ENCODE peak calls at places on chromosomes 12 and 14, in six cellular contexts. One of them, this sample, is unnamed.

GRCh38 chr12:26580619-26581018 is 252.4 kb downstream of the ITPR2 start:
- DNase-seq in AG09309: no peak
- DNase-seq in upper lobe of left lung: no peak
- DNase-seq in gastrocnemius medialis: no peak
- DNase-seq in AG10803: peak
- DNase-seq in psoas muscle: no peak
- DNase-seq in this sample: no peak

GRCh38 chr12:52208424-52209165 is 16.8 kb upstream of the KRT80 start:
- DNase-seq in AG09309: no peak
- DNase-seq in upper lobe of left lung: no peak
- DNase-seq in gastrocnemius medialis: no peak
- DNase-seq in AG10803: no peak
- DNase-seq in psoas muscle: no peak
- DNase-seq in this sample: no peak

GRCh38 chr12:88310069-88310468 is 168.0 kb downstream of the TMTC3 start:
- DNase-seq in AG09309: peak
- DNase-seq in upper lobe of left lung: no peak
- DNase-seq in gastrocnemius medialis: no peak
- DNase-seq in AG10803: peak
- DNase-seq in psoas muscle: no peak
- DNase-seq in this sample: no peak

GRCh38 chr12:95790912-95791849 is 617 bp upstream of the NTN4 start:
- DNase-seq in AG09309: no peak
- DNase-seq in upper lobe of left lung: peak
- DNase-seq in gastrocnemius medialis: no peak
- DNase-seq in AG10803: no peak
- DNase-seq in psoas muscle: peak
- DNase-seq in this sample: peak

GRCh38 chr14:90677484-90678045 is 138.7 kb downstream of the TTC7B start:
- DNase-seq in AG09309: no peak
- DNase-seq in upper lobe of left lung: no peak
- DNase-seq in gastrocnemius medialis: no peak
- DNase-seq in AG10803: peak
- DNase-seq in psoas muscle: no peak
- DNase-seq in this sample: no peak

GRCh38 chr14:21913759-21914158 is 240.1 kb upstream of the OR4E1 start:
- DNase-seq in AG09309: no peak
- DNase-seq in upper lobe of left lung: no peak
- DNase-seq in gastrocnemius medialis: no peak
- DNase-seq in AG10803: peak
- DNase-seq in psoas muscle: peak
- DNase-seq in this sample: no peak

GRCh38 chr14:60637490-60638452 is 11.5 kb downstream of the SIX1 start:
- DNase-seq in AG09309: no peak
- DNase-seq in upper lobe of left lung: peak
- DNase-seq in gastrocnemius medialis: no peak
- DNase-seq in AG10803: peak
- DNase-seq in psoas muscle: peak
- DNase-seq in this sample: no peak

GRCh38 chr12:131123817-131124216 is 170.1 kb downstream of the ADGRD1 start:
- DNase-seq in AG09309: no peak
- DNase-seq in upper lobe of left lung: no peak
- DNase-seq in gastrocnemius medialis: no peak
- DNase-seq in AG10803: no peak
- DNase-seq in psoas muscle: no peak
- DNase-seq in this sample: no peak

GRCh38 chr12:123519151-123520001 is 14.1 kb downstream of the RILPL1 start:
- DNase-seq in AG09309: peak
- DNase-seq in upper lobe of left lung: no peak
- DNase-seq in gastrocnemius medialis: peak
- DNase-seq in AG10803: peak
- DNase-seq in psoas muscle: peak
- DNase-seq in this sample: no peak

GRCh38 chr14:74571901-74572828 is 39.9 kb downstream of the LTBP2 start:
- DNase-seq in AG09309: peak
- DNase-seq in upper lobe of left lung: no peak
- DNase-seq in gastrocnemius medialis: no peak
- DNase-seq in AG10803: peak
- DNase-seq in psoas muscle: peak
- DNase-seq in this sample: no peak

GRCh38 chr12:34301251-34302130 is 279.2 kb downstream of the ALG10 start:
- DNase-seq in AG09309: no peak
- DNase-seq in upper lobe of left lung: peak
- DNase-seq in gastrocnemius medialis: no peak
- DNase-seq in AG10803: no peak
- DNase-seq in psoas muscle: no peak
- DNase-seq in this sample: no peak

GRCh38 chr14:103260629-103261124 is 73.4 kb upstream of the EIF5 start:
- DNase-seq in AG09309: no peak
- DNase-seq in upper lobe of left lung: no peak
- DNase-seq in gastrocnemius medialis: no peak
- DNase-seq in AG10803: peak
- DNase-seq in psoas muscle: peak
- DNase-seq in this sample: peak

GRCh38 chr12:29428630-29429029 is 47.7 kb upstream of the ERGIC2 start:
- DNase-seq in AG09309: peak
- DNase-seq in upper lobe of left lung: no peak
- DNase-seq in gastrocnemius medialis: no peak
- DNase-seq in AG10803: peak
- DNase-seq in psoas muscle: no peak
- DNase-seq in this sample: no peak

GRCh38 chr12:105257321-105257728 is 21.4 kb upstream of the APPL2 start:
- DNase-seq in AG09309: peak
- DNase-seq in upper lobe of left lung: no peak
- DNase-seq in gastrocnemius medialis: no peak
- DNase-seq in AG10803: peak
- DNase-seq in psoas muscle: no peak
- DNase-seq in this sample: no peak

GRCh38 chr12:101713059-101713682 is 15.7 kb downstream of the CHPT1 start:
- DNase-seq in AG09309: no peak
- DNase-seq in upper lobe of left lung: no peak
- DNase-seq in gastrocnemius medialis: peak
- DNase-seq in AG10803: no peak
- DNase-seq in psoas muscle: no peak
- DNase-seq in this sample: peak

GRCh38 chr12:121273364-121273896 is 23.1 kb downstream of the CAMKK2 start:
- DNase-seq in AG09309: no peak
- DNase-seq in upper lobe of left lung: peak
- DNase-seq in gastrocnemius medialis: no peak
- DNase-seq in AG10803: no peak
- DNase-seq in psoas muscle: no peak
- DNase-seq in this sample: no peak

GRCh38 chr14:49549881-49550280 is 36.3 kb downstream of the RPS29 start:
- DNase-seq in AG09309: no peak
- DNase-seq in upper lobe of left lung: no peak
- DNase-seq in gastrocnemius medialis: no peak
- DNase-seq in AG10803: peak
- DNase-seq in psoas muscle: no peak
- DNase-seq in this sample: no peak

GRCh38 chr12:19179986-19180385 is 50.5 kb downstream of the PLEKHA5 start:
- DNase-seq in AG09309: no peak
- DNase-seq in upper lobe of left lung: no peak
- DNase-seq in gastrocnemius medialis: no peak
- DNase-seq in AG10803: no peak
- DNase-seq in psoas muscle: no peak
- DNase-seq in this sample: no peak

GRCh38 chr12:88644946-88645702 is 64.9 kb upstream of the KITLG start:
- DNase-seq in AG09309: no peak
- DNase-seq in upper lobe of left lung: no peak
- DNase-seq in gastrocnemius medialis: no peak
- DNase-seq in AG10803: no peak
- DNase-seq in psoas muscle: no peak
- DNase-seq in this sample: no peak

GRCh38 chr12:112018571-112019237 is 5.5 kb downstream of the ERP29 start:
- DNase-seq in AG09309: peak
- DNase-seq in upper lobe of left lung: no peak
- DNase-seq in gastrocnemius medialis: no peak
- DNase-seq in AG10803: peak
- DNase-seq in psoas muscle: no peak
- DNase-seq in this sample: no peak

GRCh38 chr12:28190321-28191017 is at the start of gene CCDC91:
- DNase-seq in AG09309: peak
- DNase-seq in upper lobe of left lung: peak
- DNase-seq in gastrocnemius medialis: peak
- DNase-seq in AG10803: peak
- DNase-seq in psoas muscle: peak
- DNase-seq in this sample: peak

GRCh38 chr12:70150230-70150629 is 93.0 kb upstream of the CNOT2 start:
- DNase-seq in AG09309: no peak
- DNase-seq in upper lobe of left lung: no peak
- DNase-seq in gastrocnemius medialis: no peak
- DNase-seq in AG10803: no peak
- DNase-seq in psoas muscle: no peak
- DNase-seq in this sample: no peak

GRCh38 chr14:59333668-59334067 is 131.5 kb downstream of the GPR135 start:
- DNase-seq in AG09309: peak
- DNase-seq in upper lobe of left lung: no peak
- DNase-seq in gastrocnemius medialis: peak
- DNase-seq in AG10803: peak
- DNase-seq in psoas muscle: no peak
- DNase-seq in this sample: peak

GRCh38 chr12:125403145-125403789 is 338.0 kb downstream of the AACS start:
- DNase-seq in AG09309: no peak
- DNase-seq in upper lobe of left lung: no peak
- DNase-seq in gastrocnemius medialis: no peak
- DNase-seq in AG10803: peak
- DNase-seq in psoas muscle: no peak
- DNase-seq in this sample: no peak

GRCh38 chr12:10771132-10771733 is 31.2 kb downstream of the TAS2R7 start:
- DNase-seq in AG09309: peak
- DNase-seq in upper lobe of left lung: no peak
- DNase-seq in gastrocnemius medialis: no peak
- DNase-seq in AG10803: peak
- DNase-seq in psoas muscle: no peak
- DNase-seq in this sample: peak

GRCh38 chr12:6266431-6267006 is 44.0 kb upstream of the PLEKHG6 start:
- DNase-seq in AG09309: no peak
- DNase-seq in upper lobe of left lung: no peak
- DNase-seq in gastrocnemius medialis: no peak
- DNase-seq in AG10803: no peak
- DNase-seq in psoas muscle: no peak
- DNase-seq in this sample: no peak

DNA sequence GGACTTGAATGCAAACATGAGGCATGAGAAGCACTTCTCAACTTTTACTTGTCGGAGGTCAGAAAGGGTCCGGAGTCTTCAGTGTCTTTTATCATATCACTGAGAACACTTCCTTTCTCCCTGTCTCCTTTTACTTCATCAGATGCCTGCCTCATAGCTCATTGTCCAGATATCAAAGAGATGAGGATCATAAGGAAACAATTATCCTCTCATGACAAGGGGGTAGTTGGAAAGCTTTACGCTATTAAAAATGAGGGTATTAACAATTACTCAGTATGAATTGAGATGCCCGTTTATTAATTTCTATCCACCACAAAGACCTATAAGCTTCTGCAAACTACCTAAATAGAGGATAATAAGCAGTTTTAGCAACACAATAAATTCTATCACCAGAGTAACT is 214.1 kb upstream of the FLRT2 start:
- DNase-seq in AG09309: no peak
- DNase-seq in upper lobe of left lung: no peak
- DNase-seq in gastrocnemius medialis: no peak
- DNase-seq in AG10803: peak
- DNase-seq in psoas muscle: no peak
- DNase-seq in this sample: no peak
- H3K4me3 ChIP-seq in AG09309: no peak
- H3K4me3 ChIP-seq in upper lobe of left lung: no peak
- H3K4me3 ChIP-seq in gastrocnemius medialis: no peak
- H3K4me3 ChIP-seq in AG10803: no peak
- H3K4me3 ChIP-seq in psoas muscle: no peak
- H3K4me3 ChIP-seq in this sample: no peak

DNA sequence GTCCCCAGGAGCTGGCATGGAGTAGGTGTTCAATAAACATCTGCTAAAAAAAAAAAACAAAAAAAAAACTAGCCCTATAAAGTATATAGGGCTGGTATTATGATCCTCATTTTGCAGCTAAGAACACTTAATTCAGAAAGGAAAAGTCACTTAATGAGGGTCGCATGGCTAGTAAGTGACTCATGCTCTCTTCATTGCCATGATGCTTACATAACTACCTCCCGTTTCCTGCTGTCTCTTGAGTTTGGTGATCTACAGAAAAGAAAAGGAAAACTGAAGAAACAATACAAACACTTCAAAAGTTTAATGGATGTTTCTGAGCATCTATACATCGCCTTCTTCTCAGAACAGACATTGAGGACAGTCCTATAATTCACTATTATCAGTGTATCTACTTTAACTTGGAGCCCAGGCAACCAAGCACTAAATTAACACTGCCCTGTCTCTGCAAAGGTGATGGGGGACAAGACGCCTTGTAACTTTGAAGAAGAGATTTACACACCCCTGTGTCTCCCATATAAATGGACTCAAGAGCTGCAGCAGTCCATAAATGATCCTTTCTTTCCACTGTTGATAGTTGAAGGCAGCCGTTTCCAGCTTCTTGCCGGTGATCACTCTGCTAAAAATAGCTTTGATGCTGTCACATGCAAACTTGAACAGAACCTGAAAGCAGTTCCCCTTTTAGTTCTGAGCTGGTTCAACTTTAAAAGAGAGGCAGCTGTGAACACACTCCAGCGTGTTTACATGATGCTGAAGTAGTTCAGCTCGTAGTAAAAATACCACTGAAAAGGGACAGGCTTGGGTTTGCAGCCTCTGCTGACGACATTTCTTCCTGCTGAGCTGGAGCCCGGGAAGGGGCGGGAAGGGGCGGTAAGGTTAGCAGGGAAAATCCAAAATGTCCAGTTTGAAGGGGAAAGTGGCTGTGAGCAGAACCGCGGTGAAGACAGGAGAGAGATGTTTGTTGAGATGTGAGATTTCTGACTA is 113.3 kb downstream of the FOXN3 start:
- DNase-seq in AG09309: peak
- DNase-seq in upper lobe of left lung: no peak
- DNase-seq in gastrocnemius medialis: peak
- DNase-seq in AG10803: peak
- DNase-seq in psoas muscle: peak
- DNase-seq in this sample: peak
- H3K4me3 ChIP-seq in AG09309: peak
- H3K4me3 ChIP-seq in upper lobe of left lung: peak
- H3K4me3 ChIP-seq in gastrocnemius medialis: peak
- H3K4me3 ChIP-seq in AG10803: peak
- H3K4me3 ChIP-seq in psoas muscle: peak
- H3K4me3 ChIP-seq in this sample: no peak

DNA sequence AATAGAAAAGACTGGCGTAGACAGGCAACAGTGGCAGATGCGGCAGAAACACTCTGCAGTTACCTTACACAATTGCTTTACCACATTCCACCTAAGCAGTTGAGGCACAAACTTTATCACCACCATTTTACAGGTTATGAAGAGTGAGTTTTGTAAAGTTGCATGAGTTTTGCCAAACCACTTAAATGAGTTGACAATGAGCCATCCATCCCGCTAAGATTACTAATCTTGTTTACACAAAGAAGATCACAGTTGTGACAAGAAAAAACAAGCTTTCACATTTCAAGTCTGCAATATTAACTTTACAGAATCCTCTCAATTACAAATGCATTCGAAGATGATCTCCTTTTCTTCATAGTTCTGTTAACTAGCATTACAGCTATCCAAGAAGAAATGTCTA is 1.8 kb downstream of the TMCC3 start:
- DNase-seq in AG09309: no peak
- DNase-seq in upper lobe of left lung: no peak
- DNase-seq in gastrocnemius medialis: no peak
- DNase-seq in AG10803: no peak
- DNase-seq in psoas muscle: no peak
- DNase-seq in this sample: no peak
- H3K4me3 ChIP-seq in AG09309: no peak
- H3K4me3 ChIP-seq in upper lobe of left lung: peak
- H3K4me3 ChIP-seq in gastrocnemius medialis: peak
- H3K4me3 ChIP-seq in AG10803: no peak
- H3K4me3 ChIP-seq in psoas muscle: peak
- H3K4me3 ChIP-seq in this sample: no peak

GRCh38 chr14:24263848-24264247 is 871 bp upstream of the TGM1 start:
- DNase-seq in AG09309: no peak
- DNase-seq in upper lobe of left lung: no peak
- DNase-seq in gastrocnemius medialis: no peak
- DNase-seq in AG10803: no peak
- DNase-seq in psoas muscle: no peak
- DNase-seq in this sample: no peak
- H3K4me3 ChIP-seq in AG09309: no peak
- H3K4me3 ChIP-seq in upper lobe of left lung: no peak
- H3K4me3 ChIP-seq in gastrocnemius medialis: no peak
- H3K4me3 ChIP-seq in AG10803: no peak
- H3K4me3 ChIP-seq in psoas muscle: no peak
- H3K4me3 ChIP-seq in this sample: no peak